ENCODE peak calls at places on chromosomes 13 and 19, in ten cellular contexts. One of them, this sample, is unnamed.

GRCh38 chr19:40614595-40615411 is 13.6 kb downstream of the LTBP4 start:
- DNase-seq in heart right ventricle: peak; percentile 90
- DNase-seq in thoracic aorta: no peak
- DNase-seq in GM10248: peak; percentile 79
- DNase-seq in cardiac muscle cell: peak; percentile 89
- DNase-seq in fibroblast of pulmonary artery: peak; percentile 98
- DNase-seq in CD4-positive, alpha-beta T cell: peak; percentile 81
- DNase-seq in BE2C: peak; percentile 84
- DNase-seq in neural crest cell: no peak
- DNase-seq in osteoblast: peak; percentile 97
- DNase-seq in this sample: peak; percentile 70

GRCh38 chr19:18452386-18452785 is 14.5 kb upstream of the ISYNA1 start:
- DNase-seq in GM10248: no peak
- DNase-seq in osteoblast: no peak
- DNase-seq in BE2C: no peak
- DNase-seq in fibroblast of pulmonary artery: no peak
- DNase-seq in cardiac muscle cell: no peak
- DNase-seq in CD4-positive, alpha-beta T cell: no peak
- DNase-seq in neural crest cell: no peak
- DNase-seq in heart right ventricle: no peak
- DNase-seq in thoracic aorta: no peak
- DNase-seq in this sample: no peak

GRCh38 chr19:30609656-30610270 is 237.6 kb downstream of the ZNF536 start:
- DNase-seq in BE2C: no peak
- DNase-seq in GM10248: no peak
- DNase-seq in osteoblast: no peak
- DNase-seq in cardiac muscle cell: no peak
- DNase-seq in neural crest cell: no peak
- DNase-seq in thoracic aorta: no peak
- DNase-seq in fibroblast of pulmonary artery: no peak
- DNase-seq in heart right ventricle: no peak
- DNase-seq in CD4-positive, alpha-beta T cell: no peak
- DNase-seq in this sample: no peak

GRCh38 chr13:113562085-113562749 is 22.3 kb upstream of the TFDP1 start:
- DNase-seq in heart right ventricle: peak; percentile 64
- DNase-seq in osteoblast: peak; percentile 98
- DNase-seq in fibroblast of pulmonary artery: peak; percentile 80
- DNase-seq in neural crest cell: peak; percentile 76
- DNase-seq in BE2C: peak; percentile 89
- DNase-seq in CD4-positive, alpha-beta T cell: no peak
- DNase-seq in thoracic aorta: no peak
- DNase-seq in GM10248: peak; percentile 75
- DNase-seq in cardiac muscle cell: peak; percentile 84
- DNase-seq in this sample: peak; percentile 58

GRCh38 chr13:111122056-111122455 is 6.9 kb downstream of the ARHGEF7 start:
- DNase-seq in cardiac muscle cell: no peak
- DNase-seq in GM10248: no peak
- DNase-seq in fibroblast of pulmonary artery: no peak
- DNase-seq in BE2C: no peak
- DNase-seq in neural crest cell: no peak
- DNase-seq in heart right ventricle: no peak
- DNase-seq in thoracic aorta: no peak
- DNase-seq in CD4-positive, alpha-beta T cell: no peak
- DNase-seq in osteoblast: no peak
- DNase-seq in this sample: no peak

GRCh38 chr19:14265285-14266036 is 59.5 kb upstream of the ADGRL1 start:
- DNase-seq in BE2C: no peak
- DNase-seq in fibroblast of pulmonary artery: no peak
- DNase-seq in cardiac muscle cell: peak; percentile 20
- DNase-seq in CD4-positive, alpha-beta T cell: no peak
- DNase-seq in heart right ventricle: no peak
- DNase-seq in thoracic aorta: no peak
- DNase-seq in neural crest cell: no peak
- DNase-seq in osteoblast: peak; percentile 46
- DNase-seq in GM10248: no peak
- DNase-seq in this sample: no peak

GRCh38 chr13:27980280-27980998 is 8.1 kb downstream of the URAD start:
- DNase-seq in CD4-positive, alpha-beta T cell: no peak
- DNase-seq in neural crest cell: no peak
- DNase-seq in cardiac muscle cell: no peak
- DNase-seq in heart right ventricle: no peak
- DNase-seq in fibroblast of pulmonary artery: no peak
- DNase-seq in BE2C: no peak
- DNase-seq in thoracic aorta: no peak
- DNase-seq in GM10248: no peak
- DNase-seq in osteoblast: peak; percentile 54
- DNase-seq in this sample: no peak

GRCh38 chr19:15439078-15439799 is 10.5 kb downstream of the WIZ start:
- DNase-seq in BE2C: no peak
- DNase-seq in fibroblast of pulmonary artery: no peak
- DNase-seq in heart right ventricle: no peak
- DNase-seq in neural crest cell: no peak
- DNase-seq in cardiac muscle cell: no peak
- DNase-seq in thoracic aorta: no peak
- DNase-seq in CD4-positive, alpha-beta T cell: no peak
- DNase-seq in osteoblast: peak; percentile 50
- DNase-seq in GM10248: no peak
- DNase-seq in this sample: no peak

GRCh38 chr13:29594310-29594709 is 1.2 kb downstream of the SLC7A1 start:
- DNase-seq in fibroblast of pulmonary artery: peak; percentile 65
- DNase-seq in heart right ventricle: no peak
- DNase-seq in GM10248: peak; percentile 57
- DNase-seq in thoracic aorta: no peak
- DNase-seq in osteoblast: peak; percentile 95
- DNase-seq in CD4-positive, alpha-beta T cell: no peak
- DNase-seq in BE2C: peak; percentile 62
- DNase-seq in neural crest cell: peak; percentile 8
- DNase-seq in cardiac muscle cell: peak; percentile 40
- DNase-seq in this sample: peak; percentile 76

GRCh38 chr13:105334211-105334610 is 1201.3 kb downstream of the EFNB2 start:
- DNase-seq in GM10248: no peak
- DNase-seq in fibroblast of pulmonary artery: peak; percentile 57
- DNase-seq in BE2C: no peak
- DNase-seq in thoracic aorta: no peak
- DNase-seq in CD4-positive, alpha-beta T cell: no peak
- DNase-seq in heart right ventricle: no peak
- DNase-seq in neural crest cell: no peak
- DNase-seq in cardiac muscle cell: no peak
- DNase-seq in osteoblast: no peak
- DNase-seq in this sample: no peak

GRCh38 chr19:1221141-1221903 is 15.7 kb downstream of the STK11 start:
- DNase-seq in BE2C: peak; percentile 74
- DNase-seq in fibroblast of pulmonary artery: peak; percentile 61
- DNase-seq in cardiac muscle cell: no peak
- DNase-seq in heart right ventricle: peak; percentile 62
- DNase-seq in osteoblast: peak; percentile 100
- DNase-seq in thoracic aorta: no peak
- DNase-seq in CD4-positive, alpha-beta T cell: no peak
- DNase-seq in GM10248: no peak
- DNase-seq in neural crest cell: peak; percentile 61
- DNase-seq in this sample: no peak

GRCh38 chr19:1224047-1224825 is 13.6 kb downstream of the CBARP start:
- DNase-seq in heart right ventricle: no peak
- DNase-seq in fibroblast of pulmonary artery: no peak
- DNase-seq in CD4-positive, alpha-beta T cell: no peak
- DNase-seq in osteoblast: no peak
- DNase-seq in BE2C: no peak
- DNase-seq in neural crest cell: no peak
- DNase-seq in thoracic aorta: no peak
- DNase-seq in GM10248: no peak
- DNase-seq in cardiac muscle cell: no peak
- DNase-seq in this sample: no peak

GRCh38 chr19:1223018-1223855 is 14.6 kb downstream of the CBARP start:
- DNase-seq in GM10248: peak; percentile 73
- DNase-seq in cardiac muscle cell: no peak
- DNase-seq in neural crest cell: no peak
- DNase-seq in CD4-positive, alpha-beta T cell: no peak
- DNase-seq in heart right ventricle: no peak
- DNase-seq in osteoblast: peak; percentile 97
- DNase-seq in thoracic aorta: no peak
- DNase-seq in BE2C: peak; percentile 95
- DNase-seq in fibroblast of pulmonary artery: peak; percentile 55
- DNase-seq in this sample: no peak

GRCh38 chr19:1221904-1222255 is 15.9 kb downstream of the CBARP start:
- DNase-seq in fibroblast of pulmonary artery: no peak
- DNase-seq in cardiac muscle cell: no peak
- DNase-seq in neural crest cell: no peak
- DNase-seq in CD4-positive, alpha-beta T cell: no peak
- DNase-seq in GM10248: no peak
- DNase-seq in osteoblast: no peak
- DNase-seq in BE2C: no peak
- DNase-seq in thoracic aorta: no peak
- DNase-seq in heart right ventricle: no peak
- DNase-seq in this sample: no peak

DNA sequence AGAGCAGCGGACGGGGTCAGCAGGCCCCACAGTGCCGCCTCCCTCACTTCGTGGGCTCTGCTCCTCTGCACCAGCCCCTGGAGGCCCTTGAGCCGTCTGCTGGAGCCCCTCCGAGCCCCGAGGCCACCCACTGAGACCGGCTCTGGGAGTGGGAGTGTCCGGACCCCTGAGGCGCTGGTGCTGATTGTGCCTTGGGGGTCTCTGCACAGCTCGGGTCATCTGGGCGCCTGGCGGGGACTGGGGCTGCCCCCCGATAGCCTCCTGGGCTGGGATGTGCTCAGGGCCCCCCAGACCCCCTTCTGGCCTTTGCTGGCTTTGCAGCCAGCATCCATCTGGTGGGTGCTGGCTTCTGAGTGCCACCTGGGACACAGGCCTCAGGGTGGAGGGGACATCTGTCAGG is 15.4 kb downstream of the CBARP start:
- DNase-seq in fibroblast of pulmonary artery: no peak
- DNase-seq in CD4-positive, alpha-beta T cell: no peak
- DNase-seq in heart right ventricle: no peak
- DNase-seq in neural crest cell: no peak
- DNase-seq in BE2C: no peak
- DNase-seq in osteoblast: no peak
- DNase-seq in thoracic aorta: no peak
- DNase-seq in cardiac muscle cell: no peak
- DNase-seq in GM10248: no peak
- DNase-seq in this sample: no peak
- TF ChIP-seq CTCF in fibroblast of pulmonary artery: peak; percentile 7
- TF ChIP-seq CTCF in CD4-positive, alpha-beta T cell: no peak
- TF ChIP-seq CTCF in heart right ventricle: no peak
- TF ChIP-seq CTCF in neural crest cell: no peak
- TF ChIP-seq CTCF in BE2C: peak; percentile 25
- TF ChIP-seq CTCF in osteoblast: no peak
- TF ChIP-seq CTCF in thoracic aorta: no peak
- TF ChIP-seq CTCF in cardiac muscle cell: peak; percentile 6
- TF ChIP-seq CTCF in GM10248: no peak
- TF ChIP-seq CTCF in this sample: peak; percentile 12

DNA sequence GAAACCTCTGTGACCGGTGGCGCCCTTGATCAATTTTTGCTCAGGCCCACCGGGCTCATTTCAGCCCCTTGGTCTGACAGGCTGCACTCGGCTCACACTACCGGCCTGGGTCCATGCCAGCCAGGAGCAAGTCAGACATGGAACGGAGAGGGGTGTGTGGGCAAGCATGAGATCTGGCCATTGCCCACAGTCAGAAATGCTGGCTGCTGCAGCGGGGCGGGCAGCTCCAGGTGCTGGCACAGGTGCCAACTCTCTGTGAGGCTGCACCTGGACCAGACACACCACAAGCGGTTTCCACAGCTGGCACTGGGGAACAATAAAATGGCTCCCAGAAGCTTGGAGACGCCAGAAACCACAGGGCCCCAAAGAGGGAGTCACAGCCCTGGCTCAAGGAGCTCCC is 43.6 kb upstream of the LPAR6 start:
- DNase-seq in BE2C: no peak
- DNase-seq in thoracic aorta: no peak
- DNase-seq in heart right ventricle: no peak
- DNase-seq in neural crest cell: no peak
- DNase-seq in fibroblast of pulmonary artery: no peak
- DNase-seq in CD4-positive, alpha-beta T cell: no peak
- DNase-seq in GM10248: no peak
- DNase-seq in osteoblast: no peak
- DNase-seq in cardiac muscle cell: no peak
- DNase-seq in this sample: no peak
- TF ChIP-seq CTCF in BE2C: no peak
- TF ChIP-seq CTCF in thoracic aorta: no peak
- TF ChIP-seq CTCF in heart right ventricle: no peak
- TF ChIP-seq CTCF in neural crest cell: no peak
- TF ChIP-seq CTCF in fibroblast of pulmonary artery: no peak
- TF ChIP-seq CTCF in CD4-positive, alpha-beta T cell: no peak
- TF ChIP-seq CTCF in GM10248: no peak
- TF ChIP-seq CTCF in osteoblast: no peak
- TF ChIP-seq CTCF in cardiac muscle cell: no peak
- TF ChIP-seq CTCF in this sample: no peak

DNA sequence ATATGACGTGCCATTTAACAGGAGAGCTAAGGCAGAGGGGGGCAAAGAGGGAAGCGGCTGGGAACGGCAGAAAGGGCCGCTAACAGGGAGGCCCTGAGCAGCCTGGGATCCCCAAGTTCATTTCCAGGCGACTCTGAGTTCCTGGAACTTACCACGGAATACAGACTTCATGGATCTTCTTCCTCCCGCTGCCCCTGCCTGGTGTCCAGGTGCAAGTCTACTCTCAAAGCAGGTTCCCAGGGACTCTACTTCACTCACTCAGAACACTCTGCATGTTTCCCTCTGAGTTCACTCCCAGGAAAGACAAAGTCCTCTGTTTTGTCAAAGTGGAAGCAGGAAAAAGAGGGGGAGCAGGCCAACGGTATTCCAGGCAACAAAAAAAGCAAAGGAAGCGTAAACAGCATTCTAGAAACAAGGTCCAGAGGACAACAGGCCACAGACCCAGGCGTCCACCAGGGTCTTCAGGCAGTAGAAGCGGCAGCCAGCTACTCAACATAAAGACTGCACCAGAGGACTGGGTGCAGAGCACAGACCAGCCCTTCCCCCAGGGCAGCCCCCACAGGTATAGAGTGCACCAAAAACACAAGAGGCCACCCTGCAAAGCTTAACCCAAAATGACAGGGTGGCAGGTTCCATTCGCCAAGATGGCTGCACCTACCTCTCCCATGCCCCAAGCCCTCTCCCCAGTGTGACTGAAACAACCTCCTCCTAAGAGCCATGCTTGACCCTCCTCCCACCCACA is 3.0 kb downstream of the MIER2 start:
- DNase-seq in CD4-positive, alpha-beta T cell: no peak
- DNase-seq in cardiac muscle cell: no peak
- DNase-seq in BE2C: no peak
- DNase-seq in osteoblast: peak; percentile 58
- DNase-seq in GM10248: no peak
- DNase-seq in neural crest cell: no peak
- DNase-seq in heart right ventricle: no peak
- DNase-seq in thoracic aorta: no peak
- DNase-seq in fibroblast of pulmonary artery: no peak
- DNase-seq in this sample: no peak
- TF ChIP-seq CTCF in CD4-positive, alpha-beta T cell: no peak
- TF ChIP-seq CTCF in cardiac muscle cell: no peak
- TF ChIP-seq CTCF in BE2C: no peak
- TF ChIP-seq CTCF in osteoblast: no peak
- TF ChIP-seq CTCF in GM10248: no peak
- TF ChIP-seq CTCF in neural crest cell: no peak
- TF ChIP-seq CTCF in heart right ventricle: no peak
- TF ChIP-seq CTCF in thoracic aorta: no peak
- TF ChIP-seq CTCF in fibroblast of pulmonary artery: no peak
- TF ChIP-seq CTCF in this sample: no peak

DNA sequence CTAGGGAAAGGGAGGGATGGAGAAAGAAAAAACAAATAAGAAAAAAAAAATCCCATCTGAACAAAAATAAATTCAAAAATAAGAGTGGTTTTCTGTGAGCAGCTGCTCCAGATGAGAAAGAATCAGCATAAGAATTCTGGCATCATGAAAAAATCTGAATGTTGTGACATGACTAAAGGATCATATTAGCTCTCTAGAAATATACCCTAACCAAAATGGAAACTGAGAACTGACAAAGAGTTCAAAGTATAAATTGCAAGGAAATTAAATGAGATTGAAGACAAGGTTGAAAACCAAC is 579.0 kb downstream of the UQCRFS1 start:
- DNase-seq in GM10248: no peak
- DNase-seq in osteoblast: no peak
- DNase-seq in neural crest cell: no peak
- DNase-seq in CD4-positive, alpha-beta T cell: no peak
- DNase-seq in BE2C: no peak
- DNase-seq in fibroblast of pulmonary artery: no peak
- DNase-seq in thoracic aorta: no peak
- DNase-seq in cardiac muscle cell: no peak
- DNase-seq in heart right ventricle: no peak
- DNase-seq in this sample: no peak
- TF ChIP-seq CTCF in GM10248: no peak
- TF ChIP-seq CTCF in osteoblast: no peak
- TF ChIP-seq CTCF in neural crest cell: peak; percentile 4
- TF ChIP-seq CTCF in CD4-positive, alpha-beta T cell: no peak
- TF ChIP-seq CTCF in BE2C: no peak
- TF ChIP-seq CTCF in fibroblast of pulmonary artery: no peak
- TF ChIP-seq CTCF in thoracic aorta: peak; percentile 3
- TF ChIP-seq CTCF in cardiac muscle cell: no peak
- TF ChIP-seq CTCF in heart right ventricle: no peak
- TF ChIP-seq CTCF in this sample: no peak

This sample was measured in MCF 10A.